ENCODE peak calls at places on chromosomes 7 and 10, in five cellular contexts. One of them, this sample, is unnamed.

GRCh38 chr10:95201736-95202135 is 7.7 kb downstream of the ACSM6 start:
- DNase-seq in OCI-LY7: peak
- DNase-seq in stomach: no peak
- DNase-seq in brain microvascular endothelial cell: peak
- DNase-seq in vagina: no peak
- DNase-seq in this sample: peak

GRCh38 chr7:72112530-72112929 is 299.6 kb downstream of the CALN1 start:
- DNase-seq in OCI-LY7: no peak
- DNase-seq in stomach: no peak
- DNase-seq in brain microvascular endothelial cell: no peak
- DNase-seq in vagina: no peak
- DNase-seq in this sample: no peak

GRCh38 chr7:18426564-18427226 is 68.9 kb upstream of the HDAC9 start:
- DNase-seq in OCI-LY7: no peak
- DNase-seq in stomach: no peak
- DNase-seq in brain microvascular endothelial cell: no peak
- DNase-seq in vagina: no peak
- DNase-seq in this sample: no peak

GRCh38 chr7:50212666-50213621 is 91.6 kb upstream of the IKZF1 start:
- DNase-seq in OCI-LY7: peak
- DNase-seq in stomach: no peak
- DNase-seq in brain microvascular endothelial cell: no peak
- DNase-seq in vagina: peak
- DNase-seq in this sample: no peak

GRCh38 chr7:30142710-30143109 is 7.9 kb downstream of the MTURN start:
- DNase-seq in OCI-LY7: no peak
- DNase-seq in stomach: peak
- DNase-seq in brain microvascular endothelial cell: peak
- DNase-seq in vagina: no peak
- DNase-seq in this sample: peak

GRCh38 chr10:77849039-77849664 is 77.4 kb downstream of the DLG5 start:
- DNase-seq in OCI-LY7: peak
- DNase-seq in stomach: no peak
- DNase-seq in brain microvascular endothelial cell: no peak
- DNase-seq in vagina: no peak
- DNase-seq in this sample: peak

GRCh38 chr10:74383617-74384016 is 232.6 kb downstream of the ADK start:
- DNase-seq in OCI-LY7: peak
- DNase-seq in stomach: no peak
- DNase-seq in brain microvascular endothelial cell: no peak
- DNase-seq in vagina: no peak
- DNase-seq in this sample: no peak

GRCh38 chr10:35353399-35353798 is 17.1 kb downstream of the CCNY start:
- DNase-seq in OCI-LY7: no peak
- DNase-seq in stomach: no peak
- DNase-seq in brain microvascular endothelial cell: no peak
- DNase-seq in vagina: no peak
- DNase-seq in this sample: no peak

GRCh38 chr7:37448637-37449331 is at the start of gene ELMO1:
- DNase-seq in OCI-LY7: peak
- DNase-seq in stomach: peak
- DNase-seq in brain microvascular endothelial cell: peak
- DNase-seq in vagina: no peak
- DNase-seq in this sample: peak

GRCh38 chr10:11354823-11355222 is 256.6 kb downstream of the USP6NL start:
- DNase-seq in OCI-LY7: no peak
- DNase-seq in stomach: no peak
- DNase-seq in brain microvascular endothelial cell: no peak
- DNase-seq in vagina: no peak
- DNase-seq in this sample: no peak

GRCh38 chr10:74824184-74825032 is 2.0 kb upstream of the KAT6B start:
- DNase-seq in OCI-LY7: peak
- DNase-seq in stomach: no peak
- DNase-seq in brain microvascular endothelial cell: no peak
- DNase-seq in vagina: no peak
- DNase-seq in this sample: peak

GRCh38 chr7:20408467-20408826 is 77.7 kb downstream of the ITGB8 start:
- DNase-seq in OCI-LY7: no peak
- DNase-seq in stomach: no peak
- DNase-seq in brain microvascular endothelial cell: no peak
- DNase-seq in vagina: no peak
- DNase-seq in this sample: peak

GRCh38 chr7:148382585-148382984 is 208.0 kb upstream of the C7orf33 start:
- DNase-seq in OCI-LY7: no peak
- DNase-seq in stomach: no peak
- DNase-seq in brain microvascular endothelial cell: no peak
- DNase-seq in vagina: peak
- DNase-seq in this sample: no peak

GRCh38 chr7:111756687-111757178 is 194.4 kb upstream of the IMMP2L start:
- DNase-seq in OCI-LY7: no peak
- DNase-seq in stomach: no peak
- DNase-seq in brain microvascular endothelial cell: no peak
- DNase-seq in vagina: peak
- DNase-seq in this sample: no peak

GRCh38 chr10:77036993-77037734 is 600.4 kb downstream of the KCNMA1 start:
- DNase-seq in OCI-LY7: peak
- DNase-seq in stomach: no peak
- DNase-seq in brain microvascular endothelial cell: no peak
- DNase-seq in vagina: no peak
- DNase-seq in this sample: peak

GRCh38 chr10:86520871-86521619 is 547 bp downstream of the WAPL start:
- DNase-seq in OCI-LY7: peak
- DNase-seq in stomach: peak
- DNase-seq in brain microvascular endothelial cell: peak
- DNase-seq in vagina: no peak
- DNase-seq in this sample: peak

GRCh38 chr7:133912916-133913697 is 214.0 kb upstream of the LRGUK start:
- DNase-seq in OCI-LY7: no peak
- DNase-seq in stomach: no peak
- DNase-seq in brain microvascular endothelial cell: peak
- DNase-seq in vagina: no peak
- DNase-seq in this sample: no peak

GRCh38 chr10:103724771-103725170 is 130.6 kb downstream of the SH3PXD2A start:
- DNase-seq in OCI-LY7: no peak
- DNase-seq in stomach: no peak
- DNase-seq in brain microvascular endothelial cell: no peak
- DNase-seq in vagina: no peak
- DNase-seq in this sample: no peak

GRCh38 chr10:96720422-96721206 is at the start of gene PIK3AP1:
- DNase-seq in OCI-LY7: peak
- DNase-seq in stomach: peak
- DNase-seq in brain microvascular endothelial cell: no peak
- DNase-seq in vagina: no peak
- DNase-seq in this sample: peak

GRCh38 chr10:131560726-131561390 is 249.3 kb upstream of the TCERG1L start:
- DNase-seq in OCI-LY7: no peak
- DNase-seq in stomach: no peak
- DNase-seq in brain microvascular endothelial cell: no peak
- DNase-seq in vagina: peak
- DNase-seq in this sample: no peak

GRCh38 chr10:78263521-78263988 is 229.9 kb downstream of the RPS24 start:
- DNase-seq in OCI-LY7: no peak
- DNase-seq in stomach: no peak
- DNase-seq in brain microvascular endothelial cell: peak
- DNase-seq in vagina: no peak
- DNase-seq in this sample: no peak

GRCh38 chr7:70498232-70498631 is 633.7 kb upstream of the GALNT17 start:
- DNase-seq in OCI-LY7: no peak
- DNase-seq in stomach: no peak
- DNase-seq in brain microvascular endothelial cell: no peak
- DNase-seq in vagina: no peak
- DNase-seq in this sample: no peak

GRCh38 chr10:24953350-24954074 is 1.1 kb upstream of the PRTFDC1 start:
- DNase-seq in OCI-LY7: no peak
- DNase-seq in stomach: no peak
- DNase-seq in brain microvascular endothelial cell: no peak
- DNase-seq in vagina: no peak
- DNase-seq in this sample: no peak

GRCh38 chr7:2873686-2874551 is 29.8 kb upstream of the GNA12 start:
- DNase-seq in OCI-LY7: peak
- DNase-seq in stomach: no peak
- DNase-seq in brain microvascular endothelial cell: peak
- DNase-seq in vagina: no peak
- DNase-seq in this sample: no peak

GRCh38 chr7:2873146-2873545 is 29.0 kb upstream of the GNA12 start:
- DNase-seq in OCI-LY7: no peak
- DNase-seq in stomach: no peak
- DNase-seq in brain microvascular endothelial cell: no peak
- DNase-seq in vagina: no peak
- DNase-seq in this sample: no peak

GRCh38 chr7:2869981-2870380 is 25.9 kb upstream of the GNA12 start:
- DNase-seq in OCI-LY7: no peak
- DNase-seq in stomach: no peak
- DNase-seq in brain microvascular endothelial cell: no peak
- DNase-seq in vagina: no peak
- DNase-seq in this sample: no peak

GRCh38 chr7:2872296-2872874 is 28.3 kb upstream of the GNA12 start:
- DNase-seq in OCI-LY7: peak
- DNase-seq in stomach: no peak
- DNase-seq in brain microvascular endothelial cell: no peak
- DNase-seq in vagina: no peak
- DNase-seq in this sample: no peak

DNA sequence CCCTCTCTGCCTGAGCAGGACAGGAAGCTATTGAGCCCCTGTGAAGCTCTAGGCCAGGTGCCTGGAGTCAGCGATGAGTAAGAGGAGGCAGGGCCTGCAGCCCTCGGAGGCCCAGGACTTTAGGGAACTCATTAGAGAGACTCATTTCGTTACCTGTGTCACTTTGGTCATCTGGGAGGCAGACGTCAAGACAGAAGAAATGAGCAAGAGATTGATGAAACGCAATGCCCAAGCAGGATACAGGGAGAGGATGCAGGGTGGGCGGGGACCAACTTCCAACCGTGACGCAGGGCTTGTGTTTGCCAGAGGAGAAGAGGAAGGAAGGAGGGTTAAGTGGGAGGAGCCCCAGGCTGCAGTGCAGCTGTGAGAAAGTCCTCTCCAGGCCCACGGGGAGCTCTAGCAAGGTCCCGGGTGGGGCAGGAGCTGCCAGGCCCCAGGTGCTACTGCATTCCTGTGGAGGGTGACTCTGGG is 26.4 kb upstream of the GNA12 start:
- DNase-seq in OCI-LY7: peak
- DNase-seq in stomach: peak
- DNase-seq in brain microvascular endothelial cell: peak
- DNase-seq in vagina: no peak
- DNase-seq in this sample: no peak
- H3K27ac ChIP-seq in OCI-LY7: peak
- H3K27ac ChIP-seq in stomach: no peak
- H3K27ac ChIP-seq in brain microvascular endothelial cell: no peak
- H3K27ac ChIP-seq in vagina: peak
- H3K27ac ChIP-seq in this sample: no peak

DNA sequence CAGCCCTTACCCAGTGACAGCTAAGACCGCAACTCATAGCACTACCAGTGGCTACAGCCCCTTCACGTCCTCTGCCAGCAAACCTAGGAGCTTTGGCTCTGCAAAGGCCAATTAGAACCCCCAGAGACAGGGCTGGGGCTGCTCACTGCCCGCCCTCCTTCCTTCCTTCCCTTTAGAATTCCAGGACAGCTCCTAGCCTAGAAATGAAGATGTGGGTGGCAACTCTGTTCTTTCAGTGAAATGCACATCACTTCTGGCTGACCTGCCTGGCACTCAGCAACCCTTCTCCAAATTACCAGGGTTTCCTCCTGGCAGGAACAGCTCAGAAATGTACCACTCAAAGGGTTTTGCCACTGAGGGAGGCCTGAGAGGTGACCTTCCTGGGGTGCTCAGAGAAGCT is 99.9 kb downstream of the FAM53B start:
- DNase-seq in OCI-LY7: no peak
- DNase-seq in stomach: no peak
- DNase-seq in brain microvascular endothelial cell: no peak
- DNase-seq in vagina: no peak
- DNase-seq in this sample: no peak
- H3K27ac ChIP-seq in OCI-LY7: no peak
- H3K27ac ChIP-seq in stomach: no peak
- H3K27ac ChIP-seq in brain microvascular endothelial cell: no peak
- H3K27ac ChIP-seq in vagina: no peak
- H3K27ac ChIP-seq in this sample: no peak

GRCh38 chr7:36048141-36048901 is 104.7 kb upstream of the EEPD1 start:
- DNase-seq in OCI-LY7: no peak
- DNase-seq in stomach: no peak
- DNase-seq in brain microvascular endothelial cell: peak
- DNase-seq in vagina: no peak
- DNase-seq in this sample: no peak

GRCh38 chr7:36048902-36049240 is 104.2 kb upstream of the EEPD1 start:
- DNase-seq in OCI-LY7: no peak
- DNase-seq in stomach: no peak
- DNase-seq in brain microvascular endothelial cell: no peak
- DNase-seq in vagina: no peak
- DNase-seq in this sample: peak

GRCh38 chr7:36045275-36045674 is 107.8 kb upstream of the EEPD1 start:
- DNase-seq in OCI-LY7: no peak
- DNase-seq in stomach: no peak
- DNase-seq in brain microvascular endothelial cell: no peak
- DNase-seq in vagina: no peak
- DNase-seq in this sample: no peak

GRCh38 chr7:36045830-36046341 is 107.2 kb upstream of the EEPD1 start:
- DNase-seq in OCI-LY7: no peak
- DNase-seq in stomach: no peak
- DNase-seq in brain microvascular endothelial cell: no peak
- DNase-seq in vagina: no peak
- DNase-seq in this sample: no peak

DNA sequence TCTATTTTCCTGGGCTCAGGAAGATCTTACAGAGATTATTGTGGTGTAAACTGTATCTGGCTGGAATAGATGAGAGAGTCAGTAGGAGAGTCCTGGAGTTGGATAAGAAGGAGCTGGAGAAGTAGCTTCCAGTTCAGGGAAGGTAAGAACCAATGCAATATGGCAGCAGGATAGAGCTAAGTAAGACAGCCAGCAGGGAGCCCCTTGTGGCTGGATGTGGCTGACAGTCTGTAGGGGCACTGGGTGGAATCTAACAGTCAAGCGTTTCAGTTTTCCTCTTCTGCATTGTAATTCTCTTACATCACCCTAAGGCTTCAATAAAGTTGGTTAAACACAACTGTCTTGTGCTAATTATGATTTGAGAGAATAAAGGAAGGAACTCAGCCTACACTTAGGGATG is 105.8 kb upstream of the EEPD1 start:
- DNase-seq in OCI-LY7: peak
- DNase-seq in stomach: no peak
- DNase-seq in brain microvascular endothelial cell: no peak
- DNase-seq in vagina: no peak
- DNase-seq in this sample: no peak
- H3K27ac ChIP-seq in OCI-LY7: no peak
- H3K27ac ChIP-seq in stomach: no peak
- H3K27ac ChIP-seq in brain microvascular endothelial cell: no peak
- H3K27ac ChIP-seq in vagina: peak
- H3K27ac ChIP-seq in this sample: peak

DNA sequence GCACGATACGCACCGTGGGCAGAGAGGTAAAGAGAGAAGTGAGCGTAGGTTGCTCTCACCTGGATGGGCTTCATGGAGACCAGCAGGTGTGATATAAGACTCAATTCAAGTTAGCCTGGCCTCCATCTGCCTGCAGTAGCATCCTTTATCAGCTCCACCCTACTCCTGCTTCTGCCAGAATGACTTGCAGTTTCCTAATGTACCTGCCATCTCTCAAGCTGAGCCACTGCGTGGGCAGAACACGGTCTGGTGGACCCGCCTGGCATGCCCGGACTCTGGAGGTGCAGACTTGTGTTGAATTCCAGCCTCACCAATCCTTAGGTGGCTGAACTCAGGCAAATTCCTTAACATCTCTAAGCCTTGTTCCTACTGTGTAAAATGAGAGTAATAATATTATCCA is 64.3 kb downstream of the STEAP1B start:
- DNase-seq in OCI-LY7: peak
- DNase-seq in stomach: no peak
- DNase-seq in brain microvascular endothelial cell: no peak
- DNase-seq in vagina: no peak
- DNase-seq in this sample: no peak
- H3K27ac ChIP-seq in OCI-LY7: peak
- H3K27ac ChIP-seq in stomach: no peak
- H3K27ac ChIP-seq in brain microvascular endothelial cell: no peak
- H3K27ac ChIP-seq in vagina: no peak
- H3K27ac ChIP-seq in this sample: no peak

This sample was measured in cardiac muscle cell.